ENCODE peak calls at places on chromosome 18, in four cellular contexts. One of them, this sample, is unnamed. For H3K4me1, the result is how much of the 10 kb centered on the place peaks cover.

GRCh38 chr18:32093106-32093511 is 1.4 kb downstream of the RNF138 start:
- DNase-seq in HCT116: no peak
- DNase-seq in H1: peak
- DNase-seq in K562: peak
- DNase-seq in this sample: no peak

GRCh38 chr18:42113529-42114191 is 158.6 kb downstream of the PIK3C3 start:
- DNase-seq in HCT116: no peak
- DNase-seq in H1: no peak
- DNase-seq in K562: peak
- DNase-seq in this sample: no peak

GRCh38 chr18:72128649-72129048 is 415.5 kb downstream of the CBLN2 start:
- DNase-seq in HCT116: no peak
- DNase-seq in H1: no peak
- DNase-seq in K562: no peak
- DNase-seq in this sample: no peak

GRCh38 chr18:56097561-56098095 is 509.6 kb upstream of the TCF4 start:
- DNase-seq in HCT116: no peak
- DNase-seq in H1: no peak
- DNase-seq in K562: no peak
- DNase-seq in this sample: no peak

GRCh38 chr18:41809652-41810051 is 145.4 kb upstream of the PIK3C3 start:
- DNase-seq in HCT116: no peak
- DNase-seq in H1: no peak
- DNase-seq in K562: no peak
- DNase-seq in this sample: no peak

GRCh38 chr18:62710417-62710816 is 4.9 kb upstream of the PHLPP1 start:
- DNase-seq in HCT116: no peak
- DNase-seq in H1: no peak
- DNase-seq in K562: no peak
- DNase-seq in this sample: no peak

GRCh38 chr18:62436636-62437519 is 85.9 kb upstream of the ZCCHC2 start:
- DNase-seq in HCT116: no peak
- DNase-seq in H1: no peak
- DNase-seq in K562: no peak
- DNase-seq in this sample: no peak

GRCh38 chr18:79906706-79907105 is 44.7 kb downstream of the SLC66A2 start:
- DNase-seq in HCT116: no peak
- DNase-seq in H1: no peak
- DNase-seq in K562: no peak
- DNase-seq in this sample: no peak

GRCh38 chr18:45049548-45050307 is 369.0 kb downstream of the SETBP1 start:
- DNase-seq in HCT116: no peak
- DNase-seq in H1: no peak
- DNase-seq in K562: no peak
- DNase-seq in this sample: no peak

GRCh38 chr18:79717555-79718074 is 38.0 kb downstream of the CTDP1 start:
- DNase-seq in HCT116: no peak
- DNase-seq in H1: no peak
- DNase-seq in K562: no peak
- DNase-seq in this sample: no peak

GRCh38 chr18:26470011-26470637 is 78.2 kb downstream of the KCTD1 start:
- DNase-seq in HCT116: no peak
- DNase-seq in H1: no peak
- DNase-seq in K562: no peak
- DNase-seq in this sample: no peak

GRCh38 chr18:61992923-61993322 is 100.1 kb upstream of the RNF152 start:
- DNase-seq in HCT116: no peak
- DNase-seq in H1: no peak
- DNase-seq in K562: no peak
- DNase-seq in this sample: no peak

GRCh38 chr18:77702686-77703085 is 453.0 kb downstream of the GALR1 start:
- DNase-seq in HCT116: no peak
- DNase-seq in H1: no peak
- DNase-seq in K562: peak
- DNase-seq in this sample: peak
- TF ChIP-seq YY1 in HCT116: no peak
- TF ChIP-seq YY1 in H1: no peak
- TF ChIP-seq YY1 in K562: no peak
- TF ChIP-seq YY1 in this sample: no peak

GRCh38 chr18:58135170-58135569 is 91.1 kb downstream of the NEDD4L start:
- DNase-seq in HCT116: no peak
- DNase-seq in H1: no peak
- DNase-seq in K562: no peak
- DNase-seq in this sample: no peak

GRCh38 chr18:58135806-58136331 is 91.8 kb downstream of the NEDD4L start:
- DNase-seq in HCT116: peak
- DNase-seq in H1: peak
- DNase-seq in K562: peak
- DNase-seq in this sample: peak

GRCh38 chr18:58136865-58137264 is 92.8 kb downstream of the NEDD4L start:
- DNase-seq in HCT116: no peak
- DNase-seq in H1: no peak
- DNase-seq in K562: no peak
- DNase-seq in this sample: no peak

GRCh38 chr18:58129019-58129374 is 85.0 kb downstream of the NEDD4L start:
- DNase-seq in HCT116: no peak
- DNase-seq in H1: no peak
- DNase-seq in K562: no peak
- DNase-seq in this sample: no peak

GRCh38 chr18:58132595-58133191 is 88.7 kb downstream of the NEDD4L start:
- DNase-seq in HCT116: no peak
- DNase-seq in H1: no peak
- DNase-seq in K562: no peak
- DNase-seq in this sample: no peak
- H3K4me1 ChIP-seq in HCT116: under half
- H3K4me1 ChIP-seq in H1: under half
- H3K4me1 ChIP-seq in K562: under half
- H3K4me1 ChIP-seq in this sample: under half

DNA sequence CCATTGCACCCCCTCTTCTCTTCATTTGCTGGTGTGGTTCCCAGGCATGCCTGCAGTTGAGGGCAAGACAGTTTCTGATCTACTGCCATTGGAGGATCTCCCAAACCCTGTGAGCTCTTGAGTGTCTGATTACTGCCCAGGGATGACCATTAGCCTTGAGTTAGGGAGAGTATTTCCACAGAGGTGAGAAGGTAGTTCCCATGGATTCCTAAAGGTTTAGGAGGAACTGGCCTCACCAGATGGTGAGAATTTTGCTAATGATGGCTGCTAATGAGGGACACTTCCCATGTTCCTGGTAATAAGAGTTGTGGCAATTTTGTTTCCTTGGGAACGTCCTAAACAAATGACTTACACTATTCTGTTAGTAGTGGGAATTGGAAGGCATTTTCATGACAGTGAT is 42.5 kb downstream of the PTPRM start:
- DNase-seq in HCT116: no peak
- DNase-seq in H1: no peak
- DNase-seq in K562: no peak
- DNase-seq in this sample: no peak
- TF ChIP-seq YY1 in HCT116: no peak
- TF ChIP-seq YY1 in H1: no peak
- TF ChIP-seq YY1 in K562: no peak
- TF ChIP-seq YY1 in this sample: no peak

DNA sequence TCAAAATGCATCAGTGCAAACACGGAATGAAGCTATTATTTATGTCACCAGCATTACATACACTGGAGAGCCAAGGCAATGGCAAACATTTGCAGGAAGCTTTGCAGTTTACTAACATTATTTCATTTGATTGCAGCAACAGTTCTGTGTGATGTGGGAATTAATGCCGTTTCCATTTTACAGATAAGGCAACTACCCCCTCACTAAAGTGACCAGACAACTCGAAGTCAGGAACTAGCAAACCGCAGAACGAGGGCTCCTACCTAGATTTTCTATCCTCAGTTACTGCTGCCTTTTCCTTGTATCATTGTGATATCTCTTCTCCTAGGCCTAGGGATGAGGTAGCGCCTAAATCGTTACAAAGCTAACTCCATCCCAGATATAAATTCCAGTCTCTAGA is 85.5 kb downstream of the COLEC12 start:
- DNase-seq in HCT116: no peak
- DNase-seq in H1: no peak
- DNase-seq in K562: no peak
- DNase-seq in this sample: no peak
- H3K4me1 ChIP-seq in HCT116: under half
- H3K4me1 ChIP-seq in H1: under half
- H3K4me1 ChIP-seq in K562: under half
- H3K4me1 ChIP-seq in this sample: under half

GRCh38 chr18:75810481-75810880 is 383.0 kb upstream of the SMIM21 start:
- DNase-seq in HCT116: no peak
- DNase-seq in H1: no peak
- DNase-seq in K562: no peak
- DNase-seq in this sample: no peak
- TF ChIP-seq YY1 in HCT116: no peak
- TF ChIP-seq YY1 in H1: no peak
- TF ChIP-seq YY1 in K562: no peak
- TF ChIP-seq YY1 in this sample: no peak

DNA sequence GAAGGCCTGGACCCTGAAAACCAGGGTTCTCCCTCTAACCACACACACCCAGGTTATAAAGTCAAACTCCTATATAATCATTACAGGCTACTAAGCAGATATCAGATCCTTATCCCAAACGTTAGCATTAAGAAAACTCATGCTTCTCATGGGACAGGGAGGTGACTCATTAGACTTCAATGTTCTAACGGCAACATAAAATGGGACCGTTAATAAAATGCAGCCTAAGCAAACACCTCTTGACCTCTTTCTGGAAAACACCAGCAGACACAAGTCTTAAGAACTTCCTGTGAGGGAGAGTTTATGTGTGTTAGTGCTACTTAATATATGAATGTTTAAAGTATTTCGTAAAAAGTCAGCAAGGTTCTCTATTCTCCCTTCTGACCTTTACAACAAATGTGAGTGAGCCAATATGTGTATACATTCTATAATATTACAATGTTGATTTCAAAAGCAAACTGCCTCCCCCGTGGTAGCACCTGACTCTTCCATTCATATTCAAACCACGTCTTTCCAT is 31.7 kb downstream of the LPIN2 start:
- DNase-seq in HCT116: no peak
- DNase-seq in H1: no peak
- DNase-seq in K562: no peak
- DNase-seq in this sample: no peak
- H3K4me1 ChIP-seq in HCT116: under half
- H3K4me1 ChIP-seq in H1: under half
- H3K4me1 ChIP-seq in K562: under half
- H3K4me1 ChIP-seq in this sample: under half

GRCh38 chr18:23838801-23839366 is 149.6 kb downstream of the LAMA3 start:
- DNase-seq in HCT116: no peak
- DNase-seq in H1: no peak
- DNase-seq in K562: no peak
- DNase-seq in this sample: no peak

GRCh38 chr18:23838233-23838632 is 149.0 kb downstream of the LAMA3 start:
- DNase-seq in HCT116: no peak
- DNase-seq in H1: no peak
- DNase-seq in K562: no peak
- DNase-seq in this sample: no peak

GRCh38 chr18:23835506-23835905 is 146.3 kb downstream of the LAMA3 start:
- DNase-seq in HCT116: no peak
- DNase-seq in H1: no peak
- DNase-seq in K562: no peak
- DNase-seq in this sample: no peak

GRCh38 chr18:23835076-23835475 is 145.8 kb downstream of the LAMA3 start:
- DNase-seq in HCT116: no peak
- DNase-seq in H1: no peak
- DNase-seq in K562: no peak
- DNase-seq in this sample: no peak

GRCh38 chr18:23837591-23837990 is 148.3 kb downstream of the LAMA3 start:
- DNase-seq in HCT116: no peak
- DNase-seq in H1: no peak
- DNase-seq in K562: no peak
- DNase-seq in this sample: no peak
- TF ChIP-seq YY1 in HCT116: no peak
- TF ChIP-seq YY1 in H1: no peak
- TF ChIP-seq YY1 in K562: no peak
- TF ChIP-seq YY1 in this sample: no peak

This sample was measured in NT2/D1.